ENCODE peak calls at places on chromosomes 11 and 22, in ten cellular contexts. K is IMR-90; D is SJSA1; E is spleen; C is GM23248; P is activated CD8-positive, alpha-beta T cell treated with anti-CD3 and anti-CD28 coated beads for 36 hours; Y is EL; R is HFF-Myc; N is left lobe of liver; Q is NCI-H748 treated with DMSO at 0.1 percent for 48 hours. A is an unnamed sample.

GRCh38 chr11:96137357-96137756 is 205.6 kb downstream of the MAML2 start:
- DNase-seq in K (no peak), D (no peak), E (no peak), C (no peak), P (no peak), Y (no peak), R (no peak), N (no peak), Q (no peak), A (no peak)

GRCh38 chr11:369336-370018 is at the start of gene B4GALNT4:
- DNase-seq in K (peak), D (no peak), E (no peak), C (peak), P (no peak), Y (no peak), R (no peak), N (no peak), Q (no peak), A (no peak)

GRCh38 chr11:69982675-69983570 is 95.2 kb upstream of the ANO1 start:
- DNase-seq in K (no peak), D (no peak), E (peak), C (no peak), P (no peak), Y (no peak), R (no peak), N (peak), Q (no peak), A (peak)

GRCh38 chr11:44607324-44607962 is 42.0 kb downstream of the CD82 start:
- DNase-seq in K (peak), D (no peak), E (no peak), C (peak), P (peak), Y (peak), R (no peak), N (no peak), Q (no peak), A (no peak)

GRCh38 chr11:17386331-17387084 is 2.0 kb downstream of the KCNJ11 start:
- DNase-seq in K (peak), D (no peak), E (peak), C (peak), P (peak), Y (peak), R (no peak), N (no peak), Q (no peak), A (peak)

GRCh38 chr11:47946682-47947575 is 33.4 kb upstream of the PTPRJ start:
- DNase-seq in K (peak), D (peak), E (peak), C (peak), P (peak), Y (peak), R (peak), N (peak), Q (no peak), A (peak)

GRCh38 chr11:75073459-75074190 is 23.1 kb downstream of the OR2AT4 start:
- DNase-seq in K (no peak), D (no peak), E (no peak), C (no peak), P (no peak), Y (no peak), R (no peak), N (no peak), Q (no peak), A (no peak)

GRCh38 chr11:100883860-100884259 is 196.8 kb downstream of the ARHGAP42 start:
- DNase-seq in K (no peak), D (no peak), E (no peak), C (no peak), P (no peak), Y (no peak), R (no peak), N (no peak), Q (no peak), A (no peak)

GRCh38 chr11:8267280-8267679 is 3.6 kb upstream of the LMO1 start:
- DNase-seq in K (no peak), D (peak), E (peak), C (no peak), P (no peak), Y (no peak), R (no peak), N (no peak), Q (no peak), A (no peak)

GRCh38 chr11:29306527-29306926 is 710.3 kb downstream of the KCNA4 start:
- DNase-seq in K (peak), D (no peak), E (no peak), C (peak), P (no peak), Y (peak), R (no peak), N (no peak), Q (no peak), A (no peak)

GRCh38 chr22:50683994-50684371 is 11.4 kb downstream of the SHANK3 start:
- DNase-seq in K (no peak), D (no peak), E (peak), C (no peak), P (no peak), Y (no peak), R (no peak), N (no peak), Q (no peak), A (no peak)

GRCh38 chr11:36465449-36466163 is 44.5 kb downstream of the TRAF6 start:
- DNase-seq in K (peak), D (no peak), E (no peak), C (peak), P (no peak), Y (peak), R (no peak), N (no peak), Q (no peak), A (no peak)

GRCh38 chr22:36413022-36413770 is 25.4 kb upstream of the MYH9 start:
- DNase-seq in K (peak), D (no peak), E (no peak), C (peak), P (peak), Y (peak), R (no peak), N (no peak), Q (no peak), A (peak)

GRCh38 chr11:131833371-131833770 is 463.0 kb downstream of the NTM start:
- DNase-seq in K (no peak), D (no peak), E (no peak), C (no peak), P (no peak), Y (no peak), R (no peak), N (no peak), Q (no peak), A (no peak)

GRCh38 chr22:35835998-35836691 is 118.5 kb downstream of the APOL5 start:
- DNase-seq in K (peak), D (peak), E (no peak), C (peak), P (no peak), Y (peak), R (peak), N (peak), Q (peak), A (peak)

GRCh38 chr22:28019881-28020861 is 101.1 kb upstream of the PITPNB start:
- DNase-seq in K (peak), D (peak), E (peak), C (peak), P (peak), Y (peak), R (no peak), N (peak), Q (no peak), A (peak)

GRCh38 chr11:87463486-87464102 is 425.9 kb downstream of the TMEM135 start:
- DNase-seq in K (peak), D (no peak), E (no peak), C (peak), P (no peak), Y (peak), R (no peak), N (no peak), Q (no peak), A (peak)

GRCh38 chr11:19633276-19633675 is 79.4 kb upstream of the NAV2 start:
- DNase-seq in K (no peak), D (no peak), E (no peak), C (peak), P (no peak), Y (no peak), R (no peak), N (no peak), Q (no peak), A (no peak)

GRCh38 chr11:129055196-129055595 is 112.5 kb upstream of the TP53AIP1 start:
- DNase-seq in K (no peak), D (no peak), E (no peak), C (no peak), P (no peak), Y (no peak), R (no peak), N (no peak), Q (no peak), A (no peak)

GRCh38 chr11:78255919-78256318 is 67.2 kb downstream of the USP35 start:
- DNase-seq in K (no peak), D (no peak), E (no peak), C (no peak), P (no peak), Y (no peak), R (no peak), N (no peak), Q (no peak), A (no peak)

GRCh38 chr11:108496643-108497256 is 1.4 kb downstream of the POGLUT3 start:
- DNase-seq in K (peak), D (no peak), E (no peak), C (peak), P (no peak), Y (peak), R (no peak), N (no peak), Q (no peak), A (peak)

GRCh38 chr11:120212259-120212888 is 1.5 kb downstream of the OAF start:
- DNase-seq in K (peak), D (no peak), E (no peak), C (peak), P (no peak), Y (peak), R (no peak), N (peak), Q (no peak), A (no peak)

GRCh38 chr11:7656704-7657103 is 16.6 kb downstream of the CYB5R2 start:
- DNase-seq in K (no peak), D (no peak), E (peak), C (no peak), P (no peak), Y (no peak), R (no peak), N (no peak), Q (no peak), A (no peak)

GRCh38 chr11:97254790-97255189 is 865.0 kb downstream of the JRKL start:
- DNase-seq in K (no peak), D (no peak), E (no peak), C (no peak), P (no peak), Y (no peak), R (no peak), N (no peak), Q (no peak), A (no peak)

GRCh38 chr11:33869511-33870422 is 22.1 kb downstream of the LMO2 start:
- DNase-seq in K (peak), D (no peak), E (peak), C (peak), P (peak), Y (peak), R (no peak), N (no peak), Q (peak), A (peak)

GRCh38 chr11:67276821-67277230 is 10.6 kb downstream of the GRK2 start:
- DNase-seq in K (peak), D (peak), E (peak), C (peak), P (peak), Y (peak), R (no peak), N (no peak), Q (no peak), A (no peak)

GRCh38 chr11:17371614-17372013 is 16.8 kb downstream of the KCNJ11 start:
- DNase-seq in K (peak), D (no peak), E (no peak), C (peak), P (no peak), Y (no peak), R (no peak), N (no peak), Q (no peak), A (no peak)

GRCh38 chr11:103619480-103619879 is 417.0 kb upstream of the DDI1 start:
- DNase-seq in K (no peak), D (no peak), E (no peak), C (no peak), P (no peak), Y (no peak), R (no peak), N (no peak), Q (peak), A (peak)

GRCh38 chr11:69841859-69842698 is 22.9 kb upstream of the FGF3 start:
- DNase-seq in K (peak), D (peak), E (peak), C (peak), P (peak), Y (peak), R (no peak), N (peak), Q (no peak), A (peak)